ENCODE peak calls at places on chromosomes 11 and 22, in five cellular contexts. C is GM23338, U is GM23248, T is OCI-LY7, L is MM.1S. K is an unnamed sample. For H3K9me2, the result is how much of the 10 kb centered on the place peaks cover.

GRCh38 chr22:26367402-26368245 is 61.4 kb upstream of the ASPHD2 start:
- DNase-seq in L (peak), U (peak), C (peak), T (peak), K (no peak)

GRCh38 chr22:28129319-28129962 is 210.4 kb upstream of the PITPNB start:
- DNase-seq in C (peak), U (no peak), L (no peak), T (no peak), K (no peak)

GRCh38 chr11:47766363-47767227 is 546 bp downstream of the FNBP4 start:
- DNase-seq in T (peak), L (peak), U (peak), C (peak), K (no peak)

GRCh38 chr11:44235765-44236201 is 74.2 kb downstream of the ALX4 start:
- DNase-seq in U (no peak), T (no peak), L (no peak), C (no peak), K (no peak)

GRCh38 chr22:20455709-20456063 is 18.1 kb upstream of the SCARF2 start:
- DNase-seq in U (peak), T (no peak), L (no peak), C (no peak), K (no peak)

GRCh38 chr11:60950024-60950423 is 2.0 kb downstream of the SLC15A3 start:
- DNase-seq in C (no peak), T (no peak), L (no peak), U (no peak), K (no peak)

GRCh38 chr11:29343465-29344333 is 673.1 kb downstream of the KCNA4 start:
- DNase-seq in U (peak), C (peak), T (peak), L (peak), K (peak)

GRCh38 chr22:46537221-46537945 is at the start of gene CELSR1:
- DNase-seq in U (peak), L (no peak), T (no peak), C (peak), K (peak)

GRCh38 chr22:39332441-39333064 is 13.1 kb upstream of the RPL3 start:
- DNase-seq in L (no peak), T (no peak), U (peak), C (no peak), K (no peak)

GRCh38 chr11:765025-765801 is 12.1 kb downstream of the GATD1 start:
- DNase-seq in T (peak), U (peak), L (peak), C (peak), K (peak)

GRCh38 chr11:74288161-74288560 is 23.3 kb downstream of the P4HA3 start:
- DNase-seq in U (peak), T (no peak), L (no peak), C (no peak), K (peak)

GRCh38 chr11:76690736-76691135 is 20.2 kb upstream of the LRRC32 start:
- DNase-seq in T (no peak), L (no peak), C (no peak), U (peak), K (no peak)

GRCh38 chr11:108734956-108735559 is 70.2 kb downstream of the DDX10 start:
- DNase-seq in U (peak), L (peak), C (peak), T (peak), K (no peak)

GRCh38 chr11:93843906-93844305 is 6.5 kb downstream of the VSTM5 start:
- DNase-seq in U (no peak), L (no peak), T (no peak), C (no peak), K (no peak)

GRCh38 chr11:77151804-77152513 is 23.9 kb downstream of the MYO7A start:
- DNase-seq in C (no peak), U (no peak), L (no peak), T (no peak), K (no peak)

GRCh38 chr11:32109596-32109995 is 18.7 kb downstream of the RCN1 start:
- DNase-seq in C (no peak), L (no peak), U (no peak), T (no peak), K (peak)

GRCh38 chr11:120334894-120335462 is 1.2 kb upstream of the ARHGEF12 start:
- DNase-seq in U (peak), T (peak), C (peak), L (peak), K (peak)

GRCh38 chr22:16922076-16922475 is 85.9 kb downstream of the GAB4 start:
- DNase-seq in L (no peak), U (no peak), T (peak), C (no peak), K (no peak)

GRCh38 chr11:95922099-95922498 is 1.8 kb downstream of the MTMR2 start:
- DNase-seq in U (no peak), C (no peak), T (no peak), L (no peak), K (no peak)
- H3K4me3 ChIP-seq in U (peak), C (peak), T (no peak), L (no peak), K (peak)

DNA sequence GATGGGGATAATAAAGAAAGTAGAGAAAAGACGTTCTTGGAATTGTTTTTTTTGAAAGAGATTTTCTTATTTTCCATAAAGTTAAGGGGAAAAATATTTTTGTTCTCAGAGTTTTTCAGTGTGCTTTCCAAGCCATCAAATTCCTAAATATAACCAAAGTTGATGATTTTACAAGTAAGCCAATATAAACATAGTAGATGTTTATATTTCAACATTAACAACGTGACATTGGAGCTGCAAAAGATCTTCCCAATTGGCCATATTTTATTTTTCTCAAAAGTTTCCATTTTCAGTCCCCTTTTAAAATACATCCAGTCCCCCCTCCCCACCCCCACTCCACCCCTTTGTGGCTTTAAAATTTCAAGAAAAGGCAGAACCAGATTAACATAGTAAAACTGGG is 80.9 kb upstream of the PICALM start:
- DNase-seq in C (no peak), T (no peak), U (no peak), L (no peak), K (no peak)
- H3K9me2 ChIP-seq in C (under half), T (under half), U (under half), L (under half), K (under half)

GRCh38 chr11:62747475-62748160 is 6.3 kb downstream of the ZBTB3 start:
- DNase-seq in L (no peak), T (no peak), U (no peak), C (no peak), K (no peak)
- H3K27ac ChIP-seq in L (no peak), T (no peak), U (no peak), C (peak), K (peak)

DNA sequence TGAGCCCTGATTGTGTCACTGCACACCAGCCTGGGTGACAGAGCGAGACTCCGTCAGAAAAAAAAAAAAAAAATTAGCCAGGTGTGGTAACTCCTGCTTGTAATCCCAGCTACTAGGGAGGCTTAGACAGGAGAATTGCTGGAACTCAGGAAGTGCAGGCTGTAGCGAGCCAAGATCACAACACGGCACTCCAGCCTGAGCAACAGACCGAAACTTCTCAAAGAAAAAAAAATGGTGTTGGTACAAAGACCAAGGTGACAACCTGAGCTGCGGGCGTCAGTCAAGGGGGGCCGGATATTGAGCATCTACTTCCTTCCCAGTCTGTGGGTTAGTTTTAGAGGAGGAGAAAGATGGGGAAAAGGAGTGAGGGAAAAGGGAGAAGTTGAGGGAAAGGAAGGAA is 48.5 kb upstream of the HSPA8 start:
- DNase-seq in T (no peak), U (no peak), C (no peak), L (no peak), K (no peak)
- H3K4me3 ChIP-seq in T (no peak), U (no peak), C (no peak), L (no peak), K (no peak)